ENCODE peak calls at places on chromosomes 7 and 10, in eight cellular contexts. K is NCI-H460, G is NCI-H774, N is T-helper 1 cell, D is HuH-7, S is nucleus accumbens, R is DMS 273 treated with DMSO at 0.1 percent for 48 hours, Q is AG09319. W is an unnamed sample.

GRCh38 chr10:5198386-5198785 is 1.7 kb downstream of the AKR1C4 start:
- DNase-seq in R (no peak), G (no peak), K (no peak), D (no peak), Q (no peak), S (no peak), N (no peak), W (no peak)

GRCh38 chr10:107434854-107435253 is 270.3 kb upstream of the SORCS1 start:
- DNase-seq in G (no peak), K (no peak), D (no peak), N (no peak), Q (no peak), S (no peak), R (no peak), W (no peak)

GRCh38 chr7:128453836-128454804 is 1.6 kb upstream of the HILPDA start:
- DNase-seq in G (no peak), N (no peak), R (peak), S (peak), K (no peak), Q (peak), D (peak), W (peak)

GRCh38 chr7:50665403-50666123 is 100.4 kb upstream of the DDC start:
- DNase-seq in G (no peak), N (no peak), S (no peak), R (no peak), K (no peak), Q (no peak), D (no peak), W (no peak)

GRCh38 chr10:99540673-99541531 is 8.2 kb downstream of the NKX2-3 start:
- DNase-seq in Q (no peak), R (no peak), K (no peak), G (no peak), N (no peak), D (peak), S (no peak), W (no peak)

GRCh38 chr7:1536105-1536767 is 5.7 kb downstream of the MAFK start:
- DNase-seq in D (no peak), G (no peak), R (no peak), S (no peak), N (no peak), Q (no peak), K (no peak), W (no peak)

GRCh38 chr7:69364814-69365587 is 233.3 kb upstream of the AUTS2 start:
- DNase-seq in R (no peak), D (no peak), K (no peak), S (no peak), Q (no peak), G (peak), N (no peak), W (no peak)

GRCh38 chr10:1133495-1134045 is 77.4 kb downstream of the WDR37 start:
- DNase-seq in D (no peak), G (no peak), S (no peak), K (no peak), N (no peak), R (no peak), Q (no peak), W (no peak)

GRCh38 chr10:80614576-80615416 is 77.1 kb downstream of the SH2D4B start:
- DNase-seq in K (no peak), D (no peak), G (no peak), R (no peak), Q (no peak), S (no peak), N (no peak), W (no peak)

GRCh38 chr10:688621-689426 is 644 bp downstream of the DIP2C start:
- DNase-seq in S (no peak), K (no peak), D (peak), Q (no peak), R (no peak), N (no peak), G (peak), W (no peak)

GRCh38 chr7:104160375-104160774 is 47.4 kb downstream of the ORC5 start:
- DNase-seq in R (no peak), N (no peak), K (peak), S (no peak), G (no peak), Q (no peak), D (no peak), W (no peak)

GRCh38 chr7:137940656-137941518 is 61.0 kb downstream of the CREB3L2 start:
- DNase-seq in G (no peak), Q (no peak), N (no peak), R (no peak), S (no peak), K (no peak), D (no peak), W (no peak)